ENCODE peak calls at places on chromosomes 7 and 10, in five cellular contexts. S is pancreas, J is mammary epithelial cell, P is GM23248, Q is A673. Z is an unnamed sample.

GRCh38 chr10:114278884-114279191 is 39.8 kb downstream of the VWA2 start:
- DNase-seq in J (no peak), P (no peak), S (no peak), Q (no peak), Z (no peak)

GRCh38 chr7:129188892-129189660 is 643 bp downstream of the SMO start:
- DNase-seq in P (peak), S (peak), Q (no peak), J (peak), Z (no peak)

GRCh38 chr10:74234569-74234968 is 83.5 kb downstream of the ADK start:
- DNase-seq in P (peak), S (no peak), J (no peak), Q (no peak), Z (no peak)

GRCh38 chr10:60711496-60711895 is 66.8 kb upstream of the CDK1 start:
- DNase-seq in S (no peak), J (no peak), P (no peak), Q (no peak), Z (no peak)

GRCh38 chr7:8131694-8132605 is 130.0 kb downstream of the ICA1 start:
- DNase-seq in P (no peak), J (no peak), Q (no peak), S (no peak), Z (no peak)

GRCh38 chr10:14659626-14660196 is 115.0 kb downstream of the FAM107B start:
- DNase-seq in J (no peak), Q (no peak), P (peak), S (no peak), Z (no peak)

GRCh38 chr7:3234051-3234450 is 67.0 kb upstream of the SDK1 start:
- DNase-seq in Q (no peak), J (no peak), P (no peak), S (no peak), Z (no peak)

GRCh38 chr7:151851782-151852181 is 25.1 kb downstream of the PRKAG2 start:
- DNase-seq in S (peak), Q (no peak), P (no peak), J (no peak), Z (no peak)

GRCh38 chr10:63976538-63976937 is 455.3 kb downstream of the REEP3 start:
- DNase-seq in S (no peak), P (peak), Q (peak), J (peak), Z (no peak)

DNA sequence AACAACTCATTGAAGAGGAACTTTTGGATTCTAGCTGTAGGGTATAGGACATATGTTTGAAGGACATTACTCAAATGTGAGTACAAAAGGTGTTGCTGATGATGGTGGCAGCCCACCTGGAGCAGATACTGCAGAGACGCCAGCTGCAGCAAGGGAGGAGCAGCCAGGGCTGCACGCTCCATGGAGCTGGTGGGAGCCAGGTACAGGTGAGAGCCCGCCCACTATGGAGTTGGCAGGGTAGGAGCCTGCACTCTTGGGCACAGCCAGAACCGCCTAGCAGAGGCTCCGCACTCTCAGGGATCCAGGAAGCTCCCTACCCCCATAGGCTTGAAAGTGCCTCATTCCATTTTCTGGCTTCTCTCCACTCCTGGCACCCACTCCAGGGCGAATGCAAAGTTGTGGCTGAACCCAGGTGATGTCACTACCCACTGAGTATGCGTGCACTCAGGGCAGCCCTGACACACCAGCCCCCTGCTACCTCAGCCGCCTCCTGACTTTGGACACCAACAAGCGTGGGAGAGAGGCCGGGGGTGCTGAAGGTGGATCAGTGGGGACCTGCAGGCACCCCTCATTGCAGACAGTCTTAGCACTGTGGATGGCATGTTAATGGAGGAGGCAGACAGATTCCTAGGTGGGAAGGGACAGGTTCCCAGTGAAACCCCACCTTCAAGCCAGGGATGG is 761.1 kb downstream of the IPMK start:
- DNase-seq in P (no peak), S (peak), J (no peak), Q (no peak), Z (no peak)
- H3K27ac ChIP-seq in P (no peak), S (no peak), J (no peak), Q (no peak), Z (no peak)

GRCh38 chr10:11367505-11367904 is 243.9 kb downstream of the USP6NL start:
- DNase-seq in P (no peak), J (no peak), S (no peak), Q (no peak), Z (no peak)
- H3K27ac ChIP-seq in P (no peak), J (no peak), S (no peak), Q (no peak), Z (no peak)

GRCh38 chr10:3978174-3978573 is 193.2 kb upstream of the KLF6 start:
- DNase-seq in P (peak), J (peak), Q (no peak), S (no peak), Z (no peak)

GRCh38 chr10:3978762-3979161 is 193.8 kb upstream of the KLF6 start:
- DNase-seq in S (no peak), Q (no peak), J (peak), P (peak), Z (no peak)

GRCh38 chr10:3976171-3976570 is 191.2 kb upstream of the KLF6 start:
- DNase-seq in Q (no peak), J (no peak), P (no peak), S (no peak), Z (no peak)

GRCh38 chr10:3976718-3977117 is 191.7 kb upstream of the KLF6 start:
- DNase-seq in Q (no peak), J (no peak), S (no peak), P (no peak), Z (no peak)

GRCh38 chr10:3977761-3978160 is 192.8 kb upstream of the KLF6 start:
- DNase-seq in J (no peak), S (no peak), Q (no peak), P (no peak), Z (no peak)
- H3K27ac ChIP-seq in J (no peak), S (no peak), Q (no peak), P (no peak), Z (no peak)

DNA sequence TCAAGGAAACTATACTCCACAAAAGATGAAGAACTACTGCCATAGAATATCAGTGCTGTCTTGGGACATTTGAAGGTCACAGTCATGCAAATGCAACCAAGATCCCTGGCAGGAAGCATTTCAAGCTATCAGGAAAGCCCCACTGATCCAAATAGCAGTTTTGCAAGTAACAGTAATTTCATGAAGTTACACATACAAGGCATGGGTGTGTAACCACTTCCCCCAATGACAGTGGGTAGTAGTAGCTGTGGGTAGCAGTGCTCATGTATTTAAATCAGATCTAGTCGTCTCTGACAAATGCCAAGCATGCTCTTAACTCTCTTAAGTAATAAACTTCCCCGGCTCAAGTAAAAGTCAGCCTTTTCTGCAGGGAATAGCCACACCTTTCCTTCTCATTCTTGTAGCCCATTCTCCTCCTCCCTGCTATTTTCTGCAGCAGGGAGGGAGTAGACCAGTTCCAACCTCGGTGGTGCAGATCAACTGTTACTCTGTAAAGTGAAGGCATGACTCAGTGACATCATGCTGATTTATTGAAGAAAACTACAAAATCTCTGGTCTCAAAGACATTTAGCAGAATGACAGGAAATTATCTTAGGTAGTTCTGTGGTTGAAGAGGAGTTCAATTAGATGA is 568.5 kb downstream of the INHBA start:
- DNase-seq in P (peak), S (no peak), Q (peak), J (peak), Z (no peak)
- H3K27ac ChIP-seq in P (no peak), S (no peak), Q (no peak), J (no peak), Z (peak)

GRCh38 chr10:72072046-72072445 is 16.3 kb downstream of the SPOCK2 start:
- DNase-seq in P (no peak), S (no peak), Q (no peak), J (no peak), Z (no peak)

GRCh38 chr10:72073677-72074412 is 14.5 kb downstream of the SPOCK2 start:
- DNase-seq in Q (no peak), J (no peak), P (no peak), S (no peak), Z (no peak)

GRCh38 chr10:72074413-72075183 is 13.8 kb downstream of the SPOCK2 start:
- DNase-seq in Q (no peak), S (no peak), P (no peak), J (no peak), Z (no peak)

GRCh38 chr10:72069751-72070501 is 18.4 kb downstream of the SPOCK2 start:
- DNase-seq in S (no peak), J (no peak), P (peak), Q (peak), Z (no peak)

GRCh38 chr10:72072639-72073038 is 15.7 kb downstream of the SPOCK2 start:
- DNase-seq in J (no peak), P (no peak), Q (no peak), S (no peak), Z (no peak)
- H3K27ac ChIP-seq in J (no peak), P (no peak), Q (no peak), S (no peak), Z (no peak)